ENCODE peak calls at places on chromosomes 3 and 15, in nine cellular contexts. K, F, M, I, S, H, U, P and Q are unnamed samples.

GRCh38 chr3:64431717-64432116 is 206.5 kb upstream of the PRICKLE2 start:
- DNase-seq in S (no peak), M (no peak), H (no peak), P (no peak), F (no peak), K (no peak), U (no peak), I (no peak), Q (no peak)

GRCh38 chr3:10531031-10531430 is 25.6 kb upstream of the ATP2B2 start:
- DNase-seq in M (no peak), H (no peak), F (no peak), K (no peak), U (peak; percentile 35), S (no peak), I (no peak), P (no peak), Q (no peak)

GRCh38 chr3:124352143-124352528 is 360.2 kb upstream of the ROPN1 start:
- DNase-seq in P (no peak), K (no peak), S (no peak), I (no peak), F (no peak), M (peak; percentile 21), U (no peak), H (no peak), Q (no peak)

GRCh38 chr15:47390208-47390765 is 327.0 kb upstream of the SEMA6D start:
- DNase-seq in I (no peak), F (no peak), U (no peak), M (no peak), K (no peak), P (no peak), H (no peak), S (no peak), Q (no peak)

GRCh38 chr15:76312540-76313174 is 1.4 kb upstream of the ETFA start:
- DNase-seq in H (no peak), U (no peak), F (peak; percentile 65), M (no peak), S (peak; percentile 81), I (no peak), P (no peak), K (no peak), Q (no peak)

GRCh38 chr3:195087321-195087720 is 183.6 kb downstream of the XXYLT1 start:
- DNase-seq in S (no peak), U (peak; percentile 35), P (no peak), M (no peak), H (no peak), F (no peak), K (no peak), I (no peak), Q (no peak)

GRCh38 chr15:81531141-81531592 is 157.2 kb upstream of the TMC3 start:
- DNase-seq in P (no peak), H (no peak), K (no peak), S (peak; percentile 10), U (no peak), F (peak; percentile 4), M (no peak), I (no peak), Q (no peak)

GRCh38 chr15:47355759-47356158 is 361.5 kb upstream of the SEMA6D start:
- DNase-seq in H (no peak), M (no peak), P (no peak), K (no peak), S (no peak), U (no peak), F (no peak), I (no peak), Q (no peak)

GRCh38 chr3:152100491-152101086 is 168.1 kb upstream of the MBNL1 start:
- DNase-seq in K (no peak), H (no peak), P (no peak), I (peak; percentile 15), S (no peak), U (no peak), F (no peak), M (no peak), Q (no peak)

GRCh38 chr3:42129014-42129953 is 38.1 kb downstream of the TRAK1 start:
- DNase-seq in H (no peak), M (no peak), K (no peak), F (peak; percentile 41), S (no peak), P (no peak), I (no peak), U (no peak), Q (no peak)

GRCh38 chr15:65583701-65584100 is 27.2 kb downstream of the INTS14 start:
- DNase-seq in I (peak; percentile 64), K (peak; percentile 29), F (peak; percentile 76), U (no peak), S (peak; percentile 36), H (no peak), P (peak; percentile 8), M (no peak), Q (no peak)

GRCh38 chr3:133895208-133896001 is at the start of gene RAB6B:
- DNase-seq in M (peak; percentile 33), K (peak; percentile 35), H (no peak), I (peak; percentile 76), U (peak; percentile 71), S (peak; percentile 47), F (peak; percentile 43), P (no peak), Q (no peak)

GRCh38 chr3:4581452-4581851 is 88.3 kb downstream of the ITPR1 start:
- DNase-seq in S (no peak), P (no peak), I (no peak), M (no peak), F (no peak), K (no peak), U (no peak), H (no peak), Q (no peak)

GRCh38 chr15:31440754-31441298 is 114.2 kb downstream of the KLF13 start:
- DNase-seq in F (no peak), I (no peak), P (no peak), U (peak; percentile 83), M (peak; percentile 12), K (peak; percentile 30), S (peak; percentile 45), H (peak; percentile 42), Q (no peak)

GRCh38 chr3:65979152-65979551 is 59.6 kb downstream of the MAGI1 start:
- DNase-seq in F (no peak), P (no peak), I (no peak), S (peak; percentile 85), M (no peak), H (no peak), U (no peak), K (no peak), Q (no peak)

GRCh38 chr3:9902372-9903237 is at the start of gene IL17RE:
- DNase-seq in U (peak; percentile 86), S (no peak), I (no peak), K (peak; percentile 30), H (no peak), F (no peak), M (peak; percentile 4), P (no peak), Q (no peak)

GRCh38 chr3:131591394-131591990 is 88.7 kb upstream of the MRPL3 start:
- DNase-seq in M (no peak), H (no peak), I (no peak), P (no peak), F (peak; percentile 9), K (no peak), U (no peak), S (peak; percentile 56), Q (no peak)

GRCh38 chr15:23629234-23629805 is 18.3 kb downstream of the MAGEL2 start:
- DNase-seq in K (peak; percentile 19), S (no peak), F (peak; percentile 12), P (no peak), I (no peak), M (peak; percentile 35), H (no peak), U (no peak), Q (no peak)

GRCh38 chr15:67999320-68000100 is 54.6 kb upstream of the PIAS1 start:
- DNase-seq in S (peak; percentile 42), U (no peak), M (no peak), H (no peak), I (no peak), K (no peak), P (no peak), F (peak; percentile 7), Q (no peak)

GRCh38 chr15:76935620-76936019 is 4.1 kb downstream of the RCN2 start:
- DNase-seq in S (no peak), I (peak; percentile 73), H (no peak), K (peak; percentile 13), F (no peak), U (no peak), M (no peak), P (no peak), Q (no peak)

GRCh38 chr15:56227315-56227714 is 16.4 kb downstream of the RFX7 start:
- DNase-seq in I (no peak), K (no peak), S (no peak), F (no peak), M (no peak), U (no peak), H (no peak), P (no peak), Q (no peak)

GRCh38 chr15:62360286-62360685 is 195.2 kb upstream of the C2CD4B start:
- DNase-seq in P (no peak), U (no peak), M (no peak), K (no peak), I (no peak), S (no peak), H (no peak), F (no peak), Q (no peak)

GRCh38 chr15:89898628-89899302 is 5.0 kb upstream of the AP3S2 start:
- DNase-seq in F (peak; percentile 63), H (peak; percentile 25), K (peak; percentile 56), I (peak; percentile 72), M (no peak), U (no peak), S (peak; percentile 44), P (peak; percentile 24), Q (peak; percentile 23)